ENCODE peak calls at places on chromosomes 7 and 10, in five cellular contexts. R is IMR-90, V is H9, L is H1, F is mesenchymal stem cell. N is an unnamed sample.

GRCh38 chr10:36840793-36841192 is 284.6 kb upstream of the ANKRD30A start:
- DNase-seq in L (no peak), R (no peak), F (no peak), V (no peak), N (no peak)

GRCh38 chr10:88428442-88428841 is 154.7 kb downstream of the RNLS start:
- DNase-seq in V (no peak), F (peak), R (no peak), L (no peak), N (peak)

GRCh38 chr7:151384776-151385625 is 24.8 kb downstream of the WDR86 start:
- DNase-seq in F (no peak), R (no peak), L (no peak), V (peak), N (peak)

GRCh38 chr7:116828281-116828680 is 34.1 kb upstream of the CAPZA2 start:
- DNase-seq in R (no peak), L (no peak), V (peak), F (no peak), N (peak)

GRCh38 chr7:27159278-27160146 is 3.0 kb upstream of the HOXA7 start:
- DNase-seq in F (no peak), R (no peak), V (peak), L (no peak), N (no peak)

GRCh38 chr10:100470367-100470766 is 7.6 kb downstream of the WNT8B start:
- DNase-seq in F (peak), L (no peak), R (peak), V (no peak), N (no peak)

GRCh38 chr10:95214793-95215192 is 20.8 kb downstream of the ACSM6 start:
- DNase-seq in R (peak), L (no peak), V (no peak), F (peak), N (no peak)

GRCh38 chr7:79241288-79242055 is 212.0 kb downstream of the MAGI2 start:
- DNase-seq in V (no peak), L (no peak), R (peak), F (peak), N (no peak)

GRCh38 chr7:27339478-27339877 is 96.9 kb downstream of the EVX1 start:
- DNase-seq in F (peak), L (no peak), R (no peak), V (no peak), N (peak)

GRCh38 chr10:108434818-108435217 is 1270.3 kb upstream of the SORCS1 start:
- DNase-seq in R (no peak), V (no peak), L (no peak), F (no peak), N (peak)

GRCh38 chr10:3470191-3470590 is 297.6 kb upstream of the PITRM1 start:
- DNase-seq in V (no peak), L (no peak), F (no peak), R (no peak), N (no peak)
- H3K18ac ChIP-seq in V (no peak), L (no peak), F (peak), R (no peak), N (no peak)

GRCh38 chr10:130495891-130496642 is 359.9 kb downstream of the GLRX3 start:
- DNase-seq in R (peak), L (no peak), V (no peak), F (no peak), N (no peak)
- H3K4me2 ChIP-seq in R (no peak), L (no peak), V (no peak), F (no peak), N (no peak)

DNA sequence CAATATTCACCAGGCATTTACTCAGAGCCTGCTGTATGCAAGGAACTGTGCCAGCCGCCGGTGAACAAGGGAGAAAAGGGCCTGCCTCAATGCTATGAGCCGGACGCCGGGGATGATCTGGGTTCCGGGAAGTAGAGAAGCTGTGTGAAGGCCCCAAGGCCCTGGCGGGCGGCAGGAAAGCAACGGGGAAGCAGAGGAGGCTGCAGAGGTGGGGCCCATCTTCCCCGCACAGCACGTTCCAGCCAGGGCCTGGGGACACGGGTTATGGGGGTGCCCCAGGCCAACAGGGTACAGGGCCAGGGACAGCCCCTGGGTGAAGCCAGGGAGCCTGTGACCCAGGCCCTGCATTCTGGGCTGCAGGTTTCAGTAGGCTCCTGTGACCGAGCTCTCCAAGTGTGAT is 179.3 kb downstream of the MAD1L1 start:
- DNase-seq in V (no peak), L (no peak), F (no peak), R (no peak), N (no peak)
- H3K18ac ChIP-seq in V (no peak), L (no peak), F (no peak), R (no peak), N (no peak)

GRCh38 chr7:18541189-18541870 is 45.8 kb downstream of the HDAC9 start:
- DNase-seq in F (peak), V (no peak), L (no peak), R (peak), N (no peak)
- H3K4me2 ChIP-seq in F (peak), V (no peak), L (no peak), R (peak), N (no peak)

DNA sequence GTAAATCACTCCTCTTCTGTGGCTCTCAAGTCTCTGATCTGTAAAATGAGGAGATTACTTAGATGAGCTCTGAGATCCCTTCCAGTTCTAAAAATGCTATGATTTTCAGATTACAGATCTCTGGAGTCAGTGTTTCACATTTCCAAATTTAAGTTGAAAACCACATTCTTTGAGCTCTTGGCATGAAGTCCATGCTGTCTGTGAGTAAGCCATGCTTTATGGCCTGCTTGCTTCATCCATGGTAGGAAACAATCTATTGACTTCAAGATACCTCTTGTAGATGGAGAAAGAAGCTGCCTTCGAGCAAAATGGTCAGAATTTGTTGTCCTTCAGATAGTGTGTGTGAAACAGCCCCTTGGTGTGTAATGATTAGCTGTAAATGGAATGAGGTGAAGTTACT is 64.9 kb downstream of the CELF2 start:
- DNase-seq in R (peak), F (no peak), L (no peak), V (no peak), N (no peak)
- H3K18ac ChIP-seq in R (no peak), F (no peak), L (no peak), V (no peak), N (no peak)

GRCh38 chr7:158638001-158638400 is 50.4 kb upstream of the PTPRN2 start:
- DNase-seq in F (peak), R (no peak), L (no peak), V (no peak), N (no peak)

GRCh38 chr7:158631574-158632195 is 44.1 kb upstream of the PTPRN2 start:
- DNase-seq in F (no peak), L (no peak), R (no peak), V (no peak), N (no peak)

DNA sequence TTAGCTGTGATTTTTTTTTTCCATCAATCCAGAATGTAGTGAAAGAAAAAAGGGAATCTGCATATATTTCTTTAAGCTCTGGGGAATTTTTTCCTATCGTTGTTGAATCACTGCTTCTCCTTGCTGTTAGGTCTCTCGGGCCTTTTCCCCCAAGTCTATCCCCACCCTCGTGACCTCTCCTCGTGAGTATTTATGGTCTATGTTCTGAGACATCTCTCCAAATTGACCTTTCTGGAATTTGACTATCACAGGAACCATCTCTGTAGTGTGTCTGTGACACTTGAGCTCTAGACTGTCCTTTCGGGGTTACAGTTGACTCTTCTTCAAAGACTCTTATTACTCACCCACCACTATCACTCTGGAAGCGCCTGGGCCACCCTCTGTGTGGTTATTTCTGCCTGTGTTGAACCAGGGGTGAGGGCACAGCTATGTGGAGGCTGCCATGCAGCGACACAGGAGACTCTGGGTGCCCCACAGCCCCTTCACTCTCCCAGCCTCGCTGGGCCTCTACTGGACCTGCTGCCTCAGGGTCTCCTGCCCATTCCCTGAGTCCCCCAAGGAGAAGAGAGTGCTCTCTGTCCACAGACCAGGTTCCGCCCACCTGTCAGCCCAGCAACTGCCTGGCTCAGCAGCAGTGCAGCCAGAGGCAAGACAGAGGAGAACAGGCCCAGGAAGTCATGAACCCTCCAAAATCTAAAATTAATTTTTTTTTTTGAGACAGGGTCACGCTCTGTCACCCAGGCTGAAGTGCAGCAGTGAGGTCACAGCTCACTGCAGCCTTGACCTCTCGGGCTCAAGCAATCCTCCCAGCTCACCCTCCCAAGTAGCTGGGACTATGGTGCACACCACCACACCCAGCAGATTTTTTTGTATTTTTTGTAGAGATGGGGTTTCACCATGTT is 45.7 kb upstream of the PTPRN2 start:
- DNase-seq in F (no peak), R (no peak), V (no peak), L (no peak), N (no peak)
- H3K4me2 ChIP-seq in F (no peak), R (no peak), V (no peak), L (no peak), N (no peak)

GRCh38 chr7:30974605-30975256 is 11.0 kb downstream of the GHRHR start:
- DNase-seq in V (peak), L (peak), F (peak), R (peak), N (peak)
- H3K18ac ChIP-seq in V (no peak), L (no peak), F (no peak), R (no peak), N (no peak)

GRCh38 chr10:92463582-92463981 is 110.3 kb downstream of the IDE start:
- DNase-seq in V (no peak), F (no peak), R (no peak), L (no peak), N (no peak)

GRCh38 chr10:92470026-92470425 is 103.9 kb downstream of the IDE start:
- DNase-seq in V (no peak), F (no peak), L (no peak), R (no peak), N (peak)

GRCh38 chr10:92464364-92464763 is 109.5 kb downstream of the IDE start:
- DNase-seq in V (no peak), F (no peak), L (no peak), R (no peak), N (no peak)
- H3K4me2 ChIP-seq in V (no peak), F (no peak), L (no peak), R (no peak), N (no peak)

DNA sequence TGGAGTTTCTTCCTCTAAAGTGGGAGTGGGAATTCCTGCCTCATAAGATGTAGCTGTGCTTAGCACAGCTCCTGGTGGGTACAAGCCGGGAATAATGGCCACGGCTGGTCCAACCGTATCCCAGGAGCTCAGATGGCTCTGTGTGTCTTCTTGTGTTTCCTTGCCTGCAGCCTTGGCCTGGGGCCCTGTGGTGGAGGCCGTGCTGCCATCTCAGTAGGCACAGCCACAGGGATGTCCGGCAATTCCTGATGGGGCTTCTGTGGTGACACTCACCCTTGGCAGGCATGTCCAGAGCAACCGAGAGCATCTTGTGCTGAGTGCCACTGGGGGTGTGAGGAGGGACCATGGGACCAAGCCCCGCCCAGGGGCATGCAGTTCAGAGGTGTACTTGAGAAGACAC is 50.0 kb upstream of the AQP1 start:
- DNase-seq in F (no peak), R (no peak), V (no peak), L (no peak), N (no peak)
- H3K18ac ChIP-seq in F (no peak), R (no peak), V (no peak), L (no peak), N (no peak)

N was measured in mesendoderm.